ENCODE peak calls at places on chromosomes 4 and X, in six cellular contexts. X is HepG2, U is GM23338, P is K562, I is GM12878, L is H1. D is an unnamed sample.

GRCh38 chrX:118872102-118872566 is 48.5 kb downstream of the ZCCHC12 start:
- DNase-seq in X (no peak), U (no peak), P (no peak), I (no peak), L (no peak), D (no peak)

GRCh38 chr4:110156442-110156841 is 42.0 kb downstream of the ELOVL6 start:
- DNase-seq in X (no peak), U (no peak), P (no peak), I (no peak), L (no peak), D (no peak)

GRCh38 chr4:107845721-107846120 is 21.0 kb downstream of the SGMS2 start:
- DNase-seq in X (no peak), U (no peak), P (no peak), I (no peak), L (no peak), D (no peak)

GRCh38 chr4:135368826-135369225 is 1167.2 kb upstream of the PABPC4L start:
- DNase-seq in X (no peak), U (no peak), P (no peak), I (no peak), L (no peak), D (no peak)

GRCh38 chr4:7172946-7173345 is 19.4 kb upstream of the SORCS2 start:
- DNase-seq in X (no peak), U (no peak), P (no peak), I (no peak), L (no peak), D (no peak)

GRCh38 chrX:100353326-100353725 is 56.7 kb downstream of the PCDH19 start:
- DNase-seq in X (no peak), U (no peak), P (no peak), I (no peak), L (no peak), D (no peak)

GRCh38 chr4:139735381-139736256 is 70.0 kb downstream of the MGST2 start:
- DNase-seq in X (no peak), U (peak; percentile 66), P (no peak), I (no peak), L (no peak), D (peak; percentile 46)

GRCh38 chr4:94307231-94307840 is 35.3 kb downstream of the HPGDS start:
- DNase-seq in X (no peak), U (no peak), P (no peak), I (no peak), L (no peak), D (no peak)

GRCh38 chrX:66675541-66675940 is 36.7 kb upstream of the EDA2R start:
- DNase-seq in X (no peak), U (no peak), P (no peak), I (no peak), L (no peak), D (no peak)

GRCh38 chrX:55135171-55135570 is 46.4 kb downstream of the PAGE2 start:
- DNase-seq in X (peak; percentile 39), U (peak; percentile 20), P (peak; percentile 26), I (no peak), L (no peak), D (peak; percentile 24)

GRCh38 chr4:108793413-108793812 is 30.6 kb upstream of the ETNPPL start:
- DNase-seq in X (no peak), U (no peak), P (no peak), I (no peak), L (no peak), D (no peak)

DNA sequence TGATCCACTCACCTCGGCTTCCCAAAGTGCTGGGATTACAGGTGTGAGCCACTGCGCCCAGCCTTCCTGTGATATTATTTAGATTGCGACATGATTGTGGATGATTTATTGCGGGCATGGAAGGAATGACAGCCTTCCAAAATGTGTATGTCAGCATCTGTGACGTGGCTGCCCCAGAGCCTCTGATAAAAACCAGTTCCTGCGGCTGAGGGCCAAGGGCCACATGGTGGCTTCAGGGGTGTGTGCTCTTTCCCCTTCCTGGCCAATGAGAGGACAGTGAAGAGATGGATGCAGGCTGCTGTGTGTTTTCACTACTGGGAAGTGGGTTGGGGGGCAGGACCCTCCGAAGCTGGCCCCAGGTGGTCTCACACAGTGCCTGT is 57.4 kb upstream of the HGFAC start:
- DNase-seq in X (no peak), U (no peak), P (no peak), I (no peak), L (no peak), D (no peak)
- TF ChIP-seq CREB1 in X (no peak), U (no peak), P (no peak), I (no peak), L (no peak), D (no peak)

GRCh38 chr4:152128356-152128755 is 367.5 kb upstream of the GATB start:
- DNase-seq in X (no peak), U (no peak), P (no peak), I (no peak), L (no peak), D (no peak)
- TF ChIP-seq CREB1 in X (no peak), U (no peak), P (no peak), I (no peak), L (no peak), D (no peak)

GRCh38 chrX:102845020-102845419 is 92.1 kb upstream of the RAB40AL start:
- DNase-seq in X (no peak), U (no peak), P (no peak), I (no peak), L (no peak), D (no peak)

GRCh38 chrX:102837843-102838242 is 99.2 kb upstream of the RAB40AL start:
- DNase-seq in X (no peak), U (no peak), P (no peak), I (no peak), L (no peak), D (no peak)

GRCh38 chrX:102835504-102836146 is 101.4 kb upstream of the RAB40AL start:
- DNase-seq in X (peak; percentile 1), U (peak; percentile 48), P (no peak), I (no peak), L (no peak), D (peak; percentile 33)

GRCh38 chrX:102841706-102842003 is 95.4 kb upstream of the RAB40AL start:
- DNase-seq in X (no peak), U (no peak), P (no peak), I (no peak), L (no peak), D (no peak)

GRCh38 chrX:102840871-102841705 is 96.0 kb upstream of the RAB40AL start:
- DNase-seq in X (no peak), U (peak; percentile 69), P (peak; percentile 37), I (no peak), L (no peak), D (no peak)
- TF ChIP-seq CREB1 in X (no peak), U (no peak), P (no peak), I (no peak), L (no peak), D (no peak)

GRCh38 chr4:87038837-87039715 is 104.3 kb downstream of the AFF1 start:
- DNase-seq in X (no peak), U (peak; percentile 75), P (no peak), I (no peak), L (no peak), D (peak; percentile 52)
- TF ChIP-seq CREB1 in X (no peak), U (no peak), P (no peak), I (no peak), L (no peak), D (no peak)

GRCh38 chr4:101197350-101197749 is 150.0 kb downstream of the PPP3CA start:
- DNase-seq in X (peak; percentile 57), U (no peak), P (no peak), I (no peak), L (no peak), D (no peak)

GRCh38 chr4:101191302-101192098 is 155.8 kb downstream of the PPP3CA start:
- DNase-seq in X (no peak), U (peak; percentile 73), P (no peak), I (no peak), L (no peak), D (peak; percentile 28)

GRCh38 chr4:101188906-101189305 is 158.4 kb downstream of the PPP3CA start:
- DNase-seq in X (no peak), U (no peak), P (no peak), I (no peak), L (no peak), D (no peak)

GRCh38 chr4:101187837-101188236 is 159.5 kb downstream of the PPP3CA start:
- DNase-seq in X (no peak), U (no peak), P (no peak), I (no peak), L (no peak), D (no peak)

DNA sequence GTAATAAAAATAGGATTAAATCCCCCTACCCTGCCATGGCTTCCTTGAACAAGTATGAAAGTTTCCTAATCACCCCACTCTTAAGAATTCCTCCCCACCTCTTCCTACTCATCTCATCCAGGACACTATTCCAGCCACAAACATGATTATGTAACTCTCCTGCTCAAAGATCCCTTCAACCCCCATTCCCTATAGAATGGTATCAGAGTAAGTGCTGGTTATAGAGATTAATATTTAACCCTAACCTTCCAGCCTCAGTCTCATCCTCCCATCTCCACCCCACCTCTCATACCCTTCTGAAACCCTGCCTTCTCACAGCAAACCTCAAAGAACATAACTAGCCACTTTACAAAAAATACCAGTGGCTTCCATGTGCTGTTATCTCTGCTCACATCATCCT is 155.1 kb downstream of the PPP3CA start:
- DNase-seq in X (peak; percentile 69), U (no peak), P (no peak), I (no peak), L (no peak), D (no peak)
- TF ChIP-seq CREB1 in X (no peak), U (no peak), P (no peak), I (no peak), L (no peak), D (no peak)

GRCh38 chrX:14922437-14922836 is 49.2 kb downstream of the MOSPD2 start:
- DNase-seq in X (no peak), U (no peak), P (no peak), I (no peak), L (no peak), D (no peak)
- TF ChIP-seq CREB1 in X (no peak), U (no peak), P (no peak), I (no peak), L (no peak), D (no peak)

DNA sequence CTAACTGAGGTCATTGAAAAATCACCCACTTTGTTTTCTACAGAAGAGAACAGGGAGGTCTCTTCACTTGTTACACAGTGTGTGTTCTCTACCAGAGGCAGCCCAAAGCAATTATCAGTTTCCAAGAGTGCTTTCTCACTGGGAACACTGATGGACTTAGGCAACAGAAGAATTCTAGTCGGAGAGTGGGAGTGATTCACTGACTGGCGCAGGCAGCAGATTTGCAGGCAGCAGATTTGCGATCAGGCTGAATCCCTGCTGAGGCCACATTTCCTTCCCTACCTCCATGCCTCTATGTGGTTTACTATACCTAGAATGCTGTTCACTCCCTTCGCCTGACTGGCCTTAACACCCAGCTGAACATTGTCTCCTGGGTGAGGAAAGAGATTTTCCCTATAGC is 6.6 kb downstream of the OCIAD2 start:
- DNase-seq in X (no peak), U (no peak), P (peak; percentile 30), I (no peak), L (no peak), D (no peak)
- TF ChIP-seq CREB1 in X (no peak), U (no peak), P (no peak), I (no peak), L (no peak), D (no peak)

D was measured in WTC11.